ENCODE peak calls at places on chromosomes 7 and 10, in four cellular contexts. L is sigmoid colon, P is neuronal stem cell, G is endodermal cell. Z is an unnamed sample.

GRCh38 chr10:47452495-47453434 is 31.1 kb downstream of the ANXA8 start:
- DNase-seq in L (no peak), P (no peak), G (peak; percentile 75), Z (no peak)

GRCh38 chr10:112973046-112973445 is 23.0 kb downstream of the TCF7L2 start:
- DNase-seq in L (peak; percentile 74), P (no peak), G (no peak), Z (no peak)

GRCh38 chr10:310976-311639 is 175.9 kb downstream of the ZMYND11 start:
- DNase-seq in L (no peak), P (no peak), G (no peak), Z (no peak)

GRCh38 chr7:82419200-82419599 is 24.4 kb downstream of the CACNA2D1 start:
- DNase-seq in L (no peak), P (no peak), G (no peak), Z (no peak)

GRCh38 chr7:139871276-139871675 is 42.2 kb downstream of the TBXAS1 start:
- DNase-seq in L (no peak), P (no peak), G (no peak), Z (no peak)

GRCh38 chr7:28855538-28856217 is 102.5 kb downstream of the TRIL start:
- DNase-seq in L (no peak), P (no peak), G (no peak), Z (no peak)

GRCh38 chr10:30967654-30968421 is 63.8 kb downstream of the ZNF438 start:
- DNase-seq in L (no peak), P (no peak), G (no peak), Z (no peak)

GRCh38 chr7:82443801-82444219 is 233 bp upstream of the CACNA2D1 start:
- DNase-seq in L (peak; percentile 96), P (peak; percentile 59), G (peak; percentile 93), Z (peak; percentile 22)

GRCh38 chr10:13707156-13707881 is 120.6 kb downstream of the PRPF18 start:
- DNase-seq in L (peak; percentile 93), P (peak; percentile 72), G (peak; percentile 90), Z (peak; percentile 70)

GRCh38 chr7:143399151-143399550 is 9.5 kb downstream of the EPHA1 start:
- DNase-seq in L (no peak), P (no peak), G (no peak), Z (no peak)

GRCh38 chr10:6212806-6213205 is 10.1 kb downstream of the PFKFB3 start:
- DNase-seq in L (no peak), P (no peak), G (no peak), Z (no peak)

GRCh38 chr7:76222333-76222732 is 20.6 kb downstream of the SRRM3 start:
- DNase-seq in L (no peak), P (no peak), G (no peak), Z (no peak)

GRCh38 chr10:63430091-63430998 is 35.4 kb downstream of the JMJD1C start:
- DNase-seq in L (no peak), P (no peak), G (peak; percentile 70), Z (no peak)

GRCh38 chr10:8532647-8533046 is 478.2 kb downstream of the GATA3 start:
- DNase-seq in L (no peak), P (no peak), G (no peak), Z (no peak)

GRCh38 chr10:89115876-89116627 is 91.1 kb downstream of the CH25H start:
- DNase-seq in L (no peak), P (no peak), G (no peak), Z (no peak)

GRCh38 chr10:130179640-130180039 is 43.4 kb downstream of the GLRX3 start:
- DNase-seq in L (no peak), P (peak; percentile 42), G (peak; percentile 81), Z (peak; percentile 31)

GRCh38 chr7:31950101-31950755 is 120.0 kb downstream of the PDE1C start:
- DNase-seq in L (no peak), P (no peak), G (no peak), Z (no peak)

GRCh38 chr7:123372368-123372767 is 162.0 kb downstream of the IQUB start:
- DNase-seq in L (no peak), P (no peak), G (no peak), Z (no peak)

GRCh38 chr7:137909042-137909441 is 62.3 kb upstream of the DGKI start:
- DNase-seq in L (no peak), P (no peak), G (no peak), Z (no peak)

GRCh38 chr10:73480158-73480557 is 15.7 kb downstream of the PPP3CB start:
- DNase-seq in L (no peak), P (no peak), G (no peak), Z (no peak)

GRCh38 chr7:20906791-20907190 is 120.1 kb upstream of the SP8 start:
- DNase-seq in L (no peak), P (no peak), G (no peak), Z (no peak)

GRCh38 chr7:89104748-89105685 is 309.5 kb upstream of the TEX47 start:
- DNase-seq in L (no peak), P (no peak), G (no peak), Z (no peak)

GRCh38 chr10:87750001-87750651 is 67.9 kb downstream of the ATAD1 start:
- DNase-seq in L (no peak), P (no peak), G (no peak), Z (no peak)

GRCh38 chr7:41328544-41328943 is 374.3 kb downstream of the INHBA start:
- DNase-seq in L (no peak), P (no peak), G (no peak), Z (no peak)

GRCh38 chr7:91850455-91850854 is 30.0 kb downstream of the MTERF1 start:
- DNase-seq in L (no peak), P (no peak), G (no peak), Z (no peak)

GRCh38 chr7:95028683-95029082 is 121.3 kb downstream of the PPP1R9A start:
- DNase-seq in L (no peak), P (no peak), G (no peak), Z (no peak)

GRCh38 chr10:1054684-1055083 is 1.5 kb upstream of the WDR37 start:
- DNase-seq in L (no peak), P (no peak), G (no peak), Z (no peak)

GRCh38 chr10:15439381-15439837 is 68.3 kb upstream of the FAM171A1 start:
- DNase-seq in L (peak; percentile 70), P (no peak), G (peak; percentile 78), Z (peak; percentile 13)

GRCh38 chr7:47577351-47577919 is 4.5 kb downstream of the TNS3 start:
- DNase-seq in L (no peak), P (no peak), G (no peak), Z (no peak)

GRCh38 chr10:28838908-28839307 is 161.6 kb downstream of the BAMBI start:
- DNase-seq in L (no peak), P (no peak), G (no peak), Z (no peak)

GRCh38 chr7:137816696-137817320 is 30.0 kb downstream of the DGKI start:
- DNase-seq in L (no peak), P (no peak), G (no peak), Z (no peak)

GRCh38 chr7:107622429-107622828 is 38.2 kb upstream of the SLC26A4 start:
- DNase-seq in L (no peak), P (no peak), G (no peak), Z (no peak)

GRCh38 chr7:25792586-25792985 is 359.4 kb upstream of the NFE2L3 start:
- DNase-seq in L (no peak), P (no peak), G (no peak), Z (no peak)

GRCh38 chr7:18900801-18901200 is 216.6 kb downstream of the TWIST1 start:
- DNase-seq in L (no peak), P (no peak), G (no peak), Z (no peak)

GRCh38 chr10:29922904-29923303 is 136.5 kb downstream of the JCAD start:
- DNase-seq in L (no peak), P (no peak), G (peak; percentile 52), Z (no peak)

GRCh38 chr7:139909379-139910050 is 80.5 kb downstream of the TBXAS1 start:
- DNase-seq in L (no peak), P (no peak), G (no peak), Z (no peak)

GRCh38 chr7:154167051-154167450 is 114.9 kb downstream of the DPP6 start:
- DNase-seq in L (no peak), P (no peak), G (no peak), Z (no peak)

GRCh38 chr7:155868955-155869783 is 56.9 kb upstream of the SHH start:
- DNase-seq in L (peak; percentile 11), P (no peak), G (peak; percentile 1), Z (no peak)

GRCh38 chr10:86644412-86645110 is 9.8 kb upstream of the OPN4 start:
- DNase-seq in L (no peak), P (no peak), G (peak; percentile 71), Z (no peak)

GRCh38 chr10:102782698-102783540 is 39.2 kb downstream of the WBP1L start:
- DNase-seq in L (peak; percentile 95), P (no peak), G (no peak), Z (no peak)

GRCh38 chr10:102781921-102782542 is 38.3 kb downstream of the WBP1L start:
- DNase-seq in L (no peak), P (no peak), G (no peak), Z (no peak)

GRCh38 chr10:102785818-102786217 is 42.1 kb downstream of the WBP1L start:
- DNase-seq in L (no peak), P (no peak), G (no peak), Z (no peak)

GRCh38 chr10:102781089-102781920 is 37.6 kb downstream of the WBP1L start:
- DNase-seq in L (no peak), P (no peak), G (peak; percentile 79), Z (no peak)

GRCh38 chr10:102783541-102783930 is 39.8 kb downstream of the WBP1L start:
- DNase-seq in L (no peak), P (no peak), G (no peak), Z (no peak)
- H3K4me1 ChIP-seq in L (peaks cover 74% of the 10 kb centered on the region), P (peaks cover 5% of the 10 kb centered on the region), G (peaks cover 13% of the 10 kb centered on the region), Z (peaks cover 3% of the 10 kb centered on the region)

GRCh38 chr7:36951257-36951697 is 227.0 kb upstream of the AOAH start:
- DNase-seq in L (no peak), P (no peak), G (no peak), Z (no peak)
- H3K4me1 ChIP-seq in L (peaks cover 6% of the 10 kb centered on the region), P (peaks cover 8% of the 10 kb centered on the region), G (peaks cover 4% of the 10 kb centered on the region), Z (no peaks in the 10 kb centered on the region)

GRCh38 chr7:130930260-130930659 is 196.3 kb upstream of the KLF14 start:
- DNase-seq in L (no peak), P (no peak), G (no peak), Z (no peak)
- H3K4me1 ChIP-seq in L (peaks cover 27% of the 10 kb centered on the region), P (peaks cover 5% of the 10 kb centered on the region), G (no peaks in the 10 kb centered on the region), Z (no peaks in the 10 kb centered on the region)

GRCh38 chr10:71982269-71983178 is 18.3 kb downstream of the CHST3 start:
- DNase-seq in L (peak; percentile 50), P (no peak), G (no peak), Z (no peak)

GRCh38 chr10:71981024-71981867 is 17.1 kb downstream of the CHST3 start:
- DNase-seq in L (peak; percentile 81), P (no peak), G (no peak), Z (no peak)

GRCh38 chr10:71979692-71980062 is 15.5 kb downstream of the CHST3 start:
- DNase-seq in L (no peak), P (no peak), G (no peak), Z (no peak)

GRCh38 chr10:71980181-71981023 is 16.2 kb downstream of the CHST3 start:
- DNase-seq in L (no peak), P (no peak), G (no peak), Z (no peak)

GRCh38 chr10:71981868-71982230 is 17.7 kb downstream of the CHST3 start:
- DNase-seq in L (no peak), P (no peak), G (no peak), Z (no peak)
- H3K4me1 ChIP-seq in L (peaks cover 94% of the 10 kb centered on the region), P (peaks cover 26% of the 10 kb centered on the region), G (peaks cover 2% of the 10 kb centered on the region), Z (peaks cover 3% of the 10 kb centered on the region)

Z was measured in iPS DF 6.9.